ENCODE peak calls at places on chromosomes 6 and 20, in ten cellular contexts. R, Z, O, C, T, S, A, N, H and W are unnamed samples.
A peak's percentile ranks its signal among the peaks of the same experiment; 100 is the strongest.

GRCh38 chr20:59463541-59463940 is 140.8 kb upstream of the PHACTR3 start:
- ATAC-seq in R (no peak), Z (peak; percentile 72), O (no peak), C (no peak), T (no peak), S (no peak), A (no peak), N (no peak), H (no peak), W (no peak)

GRCh38 chr6:50471041-50471440 is 242.3 kb upstream of the TFAP2D start:
- ATAC-seq in R (no peak), Z (no peak), O (no peak), C (no peak), T (no peak), S (no peak), A (no peak), N (no peak), H (no peak), W (no peak)

GRCh38 chr20:57415791-57416190 is 24.6 kb downstream of the RBM38 start:
- ATAC-seq in R (no peak), Z (no peak), O (no peak), C (no peak), T (no peak), S (no peak), A (no peak), N (no peak), H (no peak), W (no peak)

GRCh38 chr6:5333653-5334052 is 72.3 kb downstream of the FARS2 start:
- ATAC-seq in R (no peak), Z (peak; percentile 88), O (no peak), C (no peak), T (peak; percentile 19), S (no peak), A (no peak), N (peak; percentile 80), H (no peak), W (no peak)

GRCh38 chr6:159451051-159451450 is 242.0 kb downstream of the SOD2 start:
- ATAC-seq in R (no peak), Z (no peak), O (no peak), C (no peak), T (no peak), S (no peak), A (no peak), N (peak; percentile 51), H (no peak), W (peak; percentile 6)

GRCh38 chr20:25300496-25301170 is 52.7 kb downstream of the PYGB start:
- ATAC-seq in R (no peak), Z (peak; percentile 9), O (no peak), C (peak; percentile 26), T (no peak), S (no peak), A (no peak), N (peak; percentile 25), H (no peak), W (no peak)

GRCh38 chr6:72940265-72940664 is 285.0 kb downstream of the KHDC1L start:
- ATAC-seq in R (no peak), Z (no peak), O (no peak), C (no peak), T (no peak), S (no peak), A (no peak), N (no peak), H (no peak), W (no peak)

GRCh38 chr20:46963196-46963529 is 68.5 kb downstream of the EYA2 start:
- ATAC-seq in R (no peak), Z (no peak), O (no peak), C (no peak), T (no peak), S (no peak), A (no peak), N (no peak), H (no peak), W (no peak)

GRCh38 chr20:33568378-33569289 is 78.7 kb downstream of the CBFA2T2 start:
- ATAC-seq in R (no peak), Z (peak; percentile 32), O (peak; percentile 72), C (peak; percentile 80), T (peak; percentile 26), S (no peak), A (no peak), N (peak; percentile 75), H (no peak), W (peak; percentile 51)

GRCh38 chr6:127073222-127073621 is 45.2 kb upstream of the RSPO3 start:
- ATAC-seq in R (no peak), Z (no peak), O (no peak), C (no peak), T (no peak), S (no peak), A (no peak), N (no peak), H (no peak), W (no peak)

GRCh38 chr6:32447932-32448331 is 8.2 kb downstream of the HLA-DRA start:
- ATAC-seq in R (no peak), Z (no peak), O (no peak), C (no peak), T (no peak), S (no peak), A (no peak), N (no peak), H (no peak), W (no peak)

GRCh38 chr6:65637289-65638046 is 69.6 kb downstream of the EYS start:
- ATAC-seq in R (no peak), Z (no peak), O (no peak), C (no peak), T (no peak), S (no peak), A (peak; percentile 17), N (no peak), H (no peak), W (no peak)